ENCODE peak calls at places on chromosomes 3 and 15, in four cellular contexts. L is H1, I is HepG2, U is K562. C is an unnamed sample.

GRCh38 chr3:138396752-138397410 is 37.5 kb upstream of the ESYT3 start:
- DNase-seq in U (no peak), L (no peak), I (no peak), C (no peak)

GRCh38 chr3:17806876-17807275 is 64.4 kb upstream of the TBC1D5 start:
- DNase-seq in L (no peak), U (no peak), I (no peak), C (no peak)

GRCh38 chr15:83809345-83809744 is 155.4 kb downstream of the ADAMTSL3 start:
- DNase-seq in L (no peak), I (no peak), U (no peak), C (no peak)

GRCh38 chr3:107942244-107942643 is 148.6 kb downstream of the CD47 start:
- DNase-seq in U (no peak), L (no peak), I (no peak), C (no peak)

GRCh38 chr3:77191640-77192039 is 151.7 kb downstream of the ROBO2 start:
- DNase-seq in L (no peak), U (no peak), I (no peak), C (no peak)

GRCh38 chr3:27659279-27660021 is 62.7 kb downstream of the EOMES start:
- DNase-seq in U (peak), I (peak), L (peak), C (peak)

GRCh38 chr3:196969660-196970546 is 1.3 kb upstream of the PIGZ start:
- DNase-seq in I (no peak), U (peak), L (peak), C (peak)

GRCh38 chr15:41115652-41116115 is 396 bp downstream of the INO80 start:
- DNase-seq in I (peak), U (peak), L (no peak), C (peak)

GRCh38 chr15:73493936-73494335 is 51.0 kb downstream of the REC114 start:
- DNase-seq in U (no peak), I (no peak), L (no peak), C (no peak)

GRCh38 chr15:91549581-91549980 is 303.9 kb upstream of the SLCO3A1 start:
- DNase-seq in L (no peak), U (no peak), I (no peak), C (no peak)

GRCh38 chr3:32203854-32204253 is 34.6 kb upstream of the CMTM8 start:
- DNase-seq in I (no peak), U (no peak), L (no peak), C (no peak)

GRCh38 chr15:91258436-91258779 is 158.4 kb downstream of the SV2B start:
- DNase-seq in L (no peak), U (no peak), I (no peak), C (no peak)

GRCh38 chr3:46860381-46861292 is 2.6 kb downstream of the MYL3 start:
- DNase-seq in I (peak), L (peak), U (peak), C (no peak)

GRCh38 chr15:71114887-71115566 is at the start of gene THSD4:
- DNase-seq in L (peak), I (peak), U (peak), C (peak)

GRCh38 chr3:179410317-179410716 is 41.0 kb downstream of the GNB4 start:
- DNase-seq in U (no peak), L (no peak), I (no peak), C (no peak)

GRCh38 chr3:174438501-174439156 is 420.5 kb upstream of the NAALADL2 start:
- DNase-seq in U (no peak), I (no peak), L (no peak), C (no peak)

GRCh38 chr15:40906947-40907802 is 12.9 kb downstream of the VPS18 start:
- DNase-seq in U (peak), L (no peak), I (no peak), C (no peak)

GRCh38 chr3:54146383-54147239 is 24.3 kb downstream of the CACNA2D3 start:
- DNase-seq in U (peak), L (peak), I (peak), C (no peak)

GRCh38 chr15:28896944-28897343 is 11.2 kb downstream of the APBA2 start:
- DNase-seq in L (no peak), I (peak), U (no peak), C (no peak)

GRCh38 chr15:52727825-52728224 is 48.6 kb upstream of the ATOSA start:
- DNase-seq in I (no peak), L (no peak), U (no peak), C (no peak)

GRCh38 chr3:23264413-23264812 is 61.3 kb downstream of the UBE2E2 start:
- DNase-seq in U (no peak), I (no peak), L (no peak), C (no peak)

GRCh38 chr3:23356169-23356568 is 153.0 kb downstream of the UBE2E2 start:
- DNase-seq in I (no peak), U (no peak), L (no peak), C (no peak)

DNA sequence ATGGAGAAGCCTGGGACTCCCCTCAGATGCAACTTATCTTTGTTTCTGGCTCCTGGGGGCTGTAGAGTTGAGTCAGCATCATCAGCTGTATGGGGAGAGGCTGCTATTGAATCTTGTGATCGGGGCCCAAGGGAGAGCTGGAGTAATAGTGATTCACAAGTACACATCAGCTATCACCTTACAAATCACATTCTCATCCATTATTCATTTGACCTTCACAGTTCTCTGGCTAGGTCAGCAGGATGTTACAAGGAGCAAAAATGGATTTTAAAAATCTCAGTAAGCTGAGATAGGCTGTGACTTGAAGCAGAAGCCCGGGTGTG is 175.0 kb downstream of the OPA1 start:
- DNase-seq in I (no peak), L (no peak), U (no peak), C (no peak)
- TF ChIP-seq YY1 in I (no peak), L (no peak), U (no peak), C (no peak)

DNA sequence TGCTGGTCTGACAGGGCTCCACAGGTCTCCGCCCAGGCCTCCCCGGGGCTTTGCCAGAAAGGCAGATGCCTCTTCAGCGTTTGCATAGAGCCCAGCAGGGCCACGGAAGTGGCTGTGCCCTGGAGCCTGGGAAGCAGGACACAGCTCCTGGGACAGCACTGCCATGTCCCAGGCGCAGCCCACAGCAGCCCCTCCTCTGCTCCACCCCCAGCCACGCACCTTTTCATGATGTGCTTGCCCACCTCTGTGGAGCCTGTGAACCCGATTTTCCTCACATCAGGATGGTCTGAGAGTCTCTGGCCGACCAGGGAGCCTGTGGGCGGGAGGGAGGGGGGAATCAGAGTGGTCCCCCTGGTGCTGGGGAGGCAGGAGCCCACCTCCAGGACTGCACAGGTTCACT is 33.9 kb upstream of the SLC41A3 start:
- DNase-seq in U (no peak), I (no peak), L (peak), C (no peak)
- TF ChIP-seq YY1 in U (no peak), I (no peak), L (no peak), C (no peak)

GRCh38 chr15:88089019-88089603 is 167.4 kb downstream of the NTRK3 start:
- DNase-seq in L (no peak), I (no peak), U (no peak), C (no peak)
- TF ChIP-seq YY1 in L (no peak), I (no peak), U (no peak), C (no peak)

GRCh38 chr3:14984581-14985113 is 37.3 kb downstream of the NR2C2 start:
- DNase-seq in L (no peak), U (no peak), I (no peak), C (no peak)

GRCh38 chr3:14989943-14990753 is 42.8 kb downstream of the NR2C2 start:
- DNase-seq in I (peak), L (no peak), U (no peak), C (peak)

GRCh38 chr3:14991818-14992612 is 44.6 kb downstream of the NR2C2 start:
- DNase-seq in U (no peak), I (peak), L (no peak), C (no peak)

GRCh38 chr3:14991148-14991742 is 43.9 kb downstream of the NR2C2 start:
- DNase-seq in I (no peak), U (no peak), L (no peak), C (peak)

DNA sequence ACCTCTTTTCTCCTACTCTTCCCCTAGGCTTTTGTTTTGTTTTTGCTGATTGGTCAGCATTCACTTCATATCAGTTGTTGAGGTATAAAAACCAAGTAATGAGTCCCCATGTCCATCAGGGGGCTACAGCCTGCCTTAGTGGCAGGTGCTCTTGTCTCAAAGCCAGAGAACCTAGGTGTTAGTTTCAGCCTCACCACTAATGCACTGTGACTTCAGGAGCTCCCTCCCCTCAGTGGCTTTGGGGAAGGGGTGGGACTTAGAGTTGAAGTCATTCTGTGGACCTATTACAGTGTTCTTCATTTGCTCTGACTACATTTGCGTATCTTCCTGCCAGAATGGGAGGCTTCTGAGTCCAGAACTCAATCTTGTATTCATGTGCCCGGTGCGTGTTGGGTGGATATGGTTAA is 41.6 kb downstream of the NR2C2 start:
- DNase-seq in U (peak), L (no peak), I (peak), C (peak)
- TF ChIP-seq YY1 in U (no peak), L (no peak), I (no peak), C (no peak)

DNA sequence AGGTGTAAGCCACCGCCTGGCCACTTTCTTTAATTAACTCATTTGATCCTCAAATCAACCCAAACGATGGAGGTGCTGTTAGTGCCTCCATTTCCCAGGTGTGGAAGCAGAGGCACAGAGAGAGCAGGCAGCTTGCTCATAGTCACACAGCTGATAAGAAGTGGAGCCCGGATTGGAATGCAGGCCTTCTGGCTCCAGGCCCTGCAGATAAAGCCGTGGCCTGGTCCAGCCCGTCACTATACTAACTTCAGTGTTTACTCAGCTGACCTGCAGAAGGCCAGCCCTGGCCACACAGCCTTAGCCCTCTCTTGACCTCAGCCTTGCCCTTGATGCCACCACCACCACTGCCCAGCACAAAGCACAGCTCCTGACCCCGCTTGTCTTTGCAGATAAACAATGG is 116.7 kb downstream of the NUP210 start:
- DNase-seq in I (no peak), U (no peak), L (no peak), C (no peak)
- TF ChIP-seq YY1 in I (no peak), U (no peak), L (no peak), C (no peak)

C was measured in NT2/D1.